ENCODE peak calls at places on chromosome 16, in eight cellular contexts. One of them, this sample, is unnamed. For H3K4me1, the result is how much of the 10 kb centered on the place peaks cover.

GRCh38 chr16:27431773-27432599 is 30.0 kb downstream of the IL21R start:
- DNase-seq in Peyer's patch: peak
- DNase-seq in suprapubic skin: peak
- DNase-seq in tibial nerve: no peak
- DNase-seq in upper lobe of right lung: peak
- DNase-seq in left lung: peak
- DNase-seq in osteoblast: no peak
- DNase-seq in hepatocyte: no peak
- DNase-seq in this sample: peak

GRCh38 chr16:66382966-66383299 is 16.4 kb downstream of the CDH5 start:
- DNase-seq in suprapubic skin: no peak
- DNase-seq in tibial nerve: no peak
- DNase-seq in osteoblast: no peak
- DNase-seq in upper lobe of right lung: no peak
- DNase-seq in left lung: no peak
- DNase-seq in Peyer's patch: no peak
- DNase-seq in hepatocyte: peak
- DNase-seq in this sample: peak

GRCh38 chr16:83899272-83899897 is 470 bp downstream of the MLYCD start:
- DNase-seq in suprapubic skin: no peak
- DNase-seq in osteoblast: peak
- DNase-seq in tibial nerve: no peak
- DNase-seq in hepatocyte: peak
- DNase-seq in Peyer's patch: peak
- DNase-seq in upper lobe of right lung: peak
- DNase-seq in left lung: peak
- DNase-seq in this sample: no peak

GRCh38 chr16:29688172-29688571 is 9.2 kb downstream of the QPRT start:
- DNase-seq in hepatocyte: no peak
- DNase-seq in tibial nerve: no peak
- DNase-seq in left lung: peak
- DNase-seq in Peyer's patch: no peak
- DNase-seq in suprapubic skin: no peak
- DNase-seq in osteoblast: no peak
- DNase-seq in upper lobe of right lung: no peak
- DNase-seq in this sample: no peak

GRCh38 chr16:87324411-87325275 is 7.5 kb upstream of the C16orf95 start:
- DNase-seq in left lung: peak
- DNase-seq in suprapubic skin: no peak
- DNase-seq in osteoblast: peak
- DNase-seq in upper lobe of right lung: no peak
- DNase-seq in Peyer's patch: peak
- DNase-seq in hepatocyte: peak
- DNase-seq in tibial nerve: no peak
- DNase-seq in this sample: no peak

GRCh38 chr16:67470314-67470713 is 10.6 kb downstream of the ATP6V0D1 start:
- DNase-seq in tibial nerve: no peak
- DNase-seq in hepatocyte: no peak
- DNase-seq in osteoblast: peak
- DNase-seq in suprapubic skin: peak
- DNase-seq in Peyer's patch: peak
- DNase-seq in left lung: peak
- DNase-seq in upper lobe of right lung: peak
- DNase-seq in this sample: no peak

GRCh38 chr16:19294156-19294649 is 8.7 kb downstream of the CLEC19A start:
- DNase-seq in left lung: no peak
- DNase-seq in suprapubic skin: no peak
- DNase-seq in Peyer's patch: peak
- DNase-seq in tibial nerve: peak
- DNase-seq in upper lobe of right lung: peak
- DNase-seq in hepatocyte: peak
- DNase-seq in osteoblast: no peak
- DNase-seq in this sample: no peak

GRCh38 chr16:88805887-88806393 is 2.4 kb downstream of the CDT1 start:
- DNase-seq in suprapubic skin: no peak
- DNase-seq in Peyer's patch: no peak
- DNase-seq in tibial nerve: no peak
- DNase-seq in hepatocyte: no peak
- DNase-seq in osteoblast: peak
- DNase-seq in left lung: no peak
- DNase-seq in upper lobe of right lung: peak
- DNase-seq in this sample: no peak

GRCh38 chr16:59758848-59759247 is 1024.7 kb upstream of the GOT2 start:
- DNase-seq in hepatocyte: no peak
- DNase-seq in tibial nerve: no peak
- DNase-seq in suprapubic skin: no peak
- DNase-seq in upper lobe of right lung: no peak
- DNase-seq in osteoblast: no peak
- DNase-seq in Peyer's patch: no peak
- DNase-seq in left lung: no peak
- DNase-seq in this sample: peak

GRCh38 chr16:47774661-47775060 is 313.5 kb downstream of the PHKB start:
- DNase-seq in left lung: no peak
- DNase-seq in osteoblast: no peak
- DNase-seq in suprapubic skin: no peak
- DNase-seq in tibial nerve: no peak
- DNase-seq in Peyer's patch: no peak
- DNase-seq in upper lobe of right lung: no peak
- DNase-seq in hepatocyte: peak
- DNase-seq in this sample: peak

GRCh38 chr16:66432429-66432828 is 5.3 kb downstream of the BEAN1 start:
- DNase-seq in Peyer's patch: no peak
- DNase-seq in osteoblast: no peak
- DNase-seq in suprapubic skin: no peak
- DNase-seq in tibial nerve: no peak
- DNase-seq in upper lobe of right lung: no peak
- DNase-seq in left lung: no peak
- DNase-seq in hepatocyte: no peak
- DNase-seq in this sample: no peak

GRCh38 chr16:61887903-61888302 is 148.3 kb downstream of the CDH8 start:
- DNase-seq in Peyer's patch: no peak
- DNase-seq in left lung: no peak
- DNase-seq in suprapubic skin: no peak
- DNase-seq in tibial nerve: no peak
- DNase-seq in osteoblast: no peak
- DNase-seq in upper lobe of right lung: no peak
- DNase-seq in hepatocyte: peak
- DNase-seq in this sample: peak

GRCh38 chr16:12700161-12700560 is 103.5 kb downstream of the CPPED1 start:
- DNase-seq in Peyer's patch: no peak
- DNase-seq in suprapubic skin: peak
- DNase-seq in osteoblast: no peak
- DNase-seq in upper lobe of right lung: no peak
- DNase-seq in left lung: no peak
- DNase-seq in tibial nerve: no peak
- DNase-seq in hepatocyte: no peak
- DNase-seq in this sample: no peak
- H3K4me1 ChIP-seq in Peyer's patch: under half
- H3K4me1 ChIP-seq in suprapubic skin: under half
- H3K4me1 ChIP-seq in osteoblast: under half
- H3K4me1 ChIP-seq in upper lobe of right lung: under half
- H3K4me1 ChIP-seq in left lung: under half
- H3K4me1 ChIP-seq in tibial nerve: under half
- H3K4me1 ChIP-seq in hepatocyte: under half
- H3K4me1 ChIP-seq in this sample: under half

DNA sequence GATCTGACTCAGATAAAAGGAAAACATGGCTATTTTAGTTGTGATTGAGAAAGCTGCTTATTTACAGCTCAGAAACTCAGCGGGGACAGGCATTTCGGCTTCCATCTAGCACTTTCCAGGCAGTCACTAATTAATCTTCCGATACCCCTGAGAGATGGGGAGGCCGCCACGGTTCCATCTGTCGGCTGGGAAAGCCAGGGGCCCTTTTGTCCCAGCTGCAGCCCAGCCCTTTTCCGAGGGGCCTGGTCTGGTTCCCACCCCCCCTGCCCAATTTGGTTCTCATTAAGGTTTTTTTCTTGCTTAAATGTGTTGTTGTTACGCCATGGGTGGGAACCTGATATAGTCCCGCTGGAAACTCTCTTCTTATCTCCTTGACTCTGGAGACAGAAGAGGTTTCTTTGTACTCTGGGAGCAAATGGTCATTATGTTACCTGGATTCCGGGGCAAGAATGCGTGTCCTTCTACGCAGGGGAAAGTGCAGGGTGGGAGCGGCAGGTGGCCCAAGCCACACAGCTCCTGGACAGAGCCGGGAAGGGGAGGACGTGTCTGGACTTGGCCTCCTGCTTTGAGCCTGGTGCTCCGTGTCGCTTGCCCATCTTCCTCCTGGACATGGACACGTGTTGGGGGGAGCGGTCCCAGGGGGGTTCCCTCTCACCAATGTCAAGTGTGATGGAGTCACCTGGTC is 50.9 kb upstream of the GSE1 start:
- DNase-seq in Peyer's patch: no peak
- DNase-seq in upper lobe of right lung: no peak
- DNase-seq in suprapubic skin: no peak
- DNase-seq in tibial nerve: no peak
- DNase-seq in left lung: peak
- DNase-seq in hepatocyte: no peak
- DNase-seq in osteoblast: no peak
- DNase-seq in this sample: no peak
- H3K27ac ChIP-seq in Peyer's patch: peak
- H3K27ac ChIP-seq in upper lobe of right lung: peak
- H3K27ac ChIP-seq in suprapubic skin: no peak
- H3K27ac ChIP-seq in tibial nerve: no peak
- H3K27ac ChIP-seq in left lung: peak
- H3K27ac ChIP-seq in hepatocyte: peak
- H3K27ac ChIP-seq in osteoblast: peak
- H3K27ac ChIP-seq in this sample: no peak

DNA sequence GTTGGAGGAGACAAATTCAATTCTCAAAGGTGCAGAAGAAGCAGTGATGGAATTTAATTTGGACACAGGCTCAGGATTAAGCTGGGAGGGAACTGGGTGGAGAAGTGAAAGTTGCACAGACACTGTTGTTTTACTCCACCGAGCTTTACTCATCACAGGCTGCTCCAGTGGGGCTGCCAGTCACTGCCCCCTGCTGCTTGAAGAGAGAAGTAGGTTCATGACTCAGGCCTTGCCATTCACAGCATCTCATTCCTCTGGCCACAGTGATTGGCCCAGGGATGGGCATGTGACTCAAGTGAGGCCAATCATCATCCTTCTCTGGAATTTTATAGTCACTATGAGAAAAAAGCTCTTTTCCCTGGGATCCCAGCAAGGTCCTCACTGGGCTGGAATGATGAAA is 11.8 kb downstream of the GNAO1 start:
- DNase-seq in suprapubic skin: no peak
- DNase-seq in osteoblast: no peak
- DNase-seq in upper lobe of right lung: no peak
- DNase-seq in hepatocyte: peak
- DNase-seq in left lung: no peak
- DNase-seq in tibial nerve: no peak
- DNase-seq in Peyer's patch: peak
- DNase-seq in this sample: peak
- TF ChIP-seq CTCF in suprapubic skin: no peak
- TF ChIP-seq CTCF in osteoblast: peak
- TF ChIP-seq CTCF in upper lobe of right lung: peak
- TF ChIP-seq CTCF in hepatocyte: no peak
- TF ChIP-seq CTCF in left lung: peak
- TF ChIP-seq CTCF in tibial nerve: no peak
- TF ChIP-seq CTCF in Peyer's patch: no peak
- TF ChIP-seq CTCF in this sample: peak

DNA sequence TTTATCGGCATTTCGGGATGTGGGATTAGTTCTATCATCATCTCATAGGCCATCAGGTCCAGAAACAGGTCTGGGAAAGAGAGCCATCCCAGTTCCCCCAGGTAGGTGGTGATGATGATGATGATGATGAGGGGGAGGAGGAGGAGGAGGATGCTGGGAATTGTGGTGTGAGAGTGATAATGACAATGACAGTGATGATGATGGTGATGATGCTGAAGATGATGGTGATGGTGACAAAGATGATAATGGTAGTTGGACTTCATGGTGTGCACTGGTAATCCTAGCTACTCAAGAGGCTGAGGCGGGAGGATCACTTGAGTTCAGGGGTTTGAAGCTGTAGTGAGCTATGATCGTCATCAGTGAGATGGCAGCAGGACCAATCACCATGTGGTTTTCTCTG is 16.3 kb upstream of the GCSH start:
- DNase-seq in tibial nerve: no peak
- DNase-seq in osteoblast: peak
- DNase-seq in suprapubic skin: no peak
- DNase-seq in Peyer's patch: no peak
- DNase-seq in left lung: no peak
- DNase-seq in hepatocyte: no peak
- DNase-seq in upper lobe of right lung: no peak
- DNase-seq in this sample: no peak
- H3K4me1 ChIP-seq in tibial nerve: under half
- H3K4me1 ChIP-seq in osteoblast: under half
- H3K4me1 ChIP-seq in suprapubic skin: under half
- H3K4me1 ChIP-seq in Peyer's patch: under half
- H3K4me1 ChIP-seq in left lung: under half
- H3K4me1 ChIP-seq in hepatocyte: under half
- H3K4me1 ChIP-seq in upper lobe of right lung: under half
- H3K4me1 ChIP-seq in this sample: under half

DNA sequence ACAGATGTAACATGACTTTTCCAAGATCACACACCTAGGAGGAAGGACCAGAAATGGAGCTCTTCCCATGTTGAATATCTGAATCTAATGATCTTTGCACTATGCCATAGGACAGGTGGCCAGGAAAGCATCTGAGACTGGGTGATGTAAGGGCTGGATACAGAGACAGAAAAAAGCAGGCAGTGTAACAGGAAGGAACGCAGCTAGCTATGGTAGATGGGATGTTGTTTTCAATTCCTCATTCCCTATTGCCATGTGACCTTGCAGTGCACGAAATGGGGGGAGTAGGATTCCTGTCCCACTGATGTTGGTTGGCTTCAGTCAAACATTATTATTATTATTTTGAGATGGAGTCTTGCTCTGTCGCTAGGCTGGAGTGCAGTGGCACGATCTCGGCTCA is 3.7 kb upstream of the NPIPB15 start:
- DNase-seq in tibial nerve: no peak
- DNase-seq in left lung: no peak
- DNase-seq in upper lobe of right lung: no peak
- DNase-seq in hepatocyte: no peak
- DNase-seq in Peyer's patch: no peak
- DNase-seq in osteoblast: peak
- DNase-seq in suprapubic skin: no peak
- DNase-seq in this sample: no peak
- H3K27ac ChIP-seq in tibial nerve: no peak
- H3K27ac ChIP-seq in left lung: no peak
- H3K27ac ChIP-seq in upper lobe of right lung: no peak
- H3K27ac ChIP-seq in hepatocyte: no peak
- H3K27ac ChIP-seq in Peyer's patch: no peak
- H3K27ac ChIP-seq in osteoblast: no peak
- H3K27ac ChIP-seq in suprapubic skin: no peak
- H3K27ac ChIP-seq in this sample: no peak

GRCh38 chr16:57734925-57735754 is 430 bp upstream of the KATNB1 start:
- DNase-seq in upper lobe of right lung: peak
- DNase-seq in osteoblast: peak
- DNase-seq in tibial nerve: peak
- DNase-seq in Peyer's patch: peak
- DNase-seq in suprapubic skin: peak
- DNase-seq in hepatocyte: peak
- DNase-seq in left lung: peak
- DNase-seq in this sample: peak
- TF ChIP-seq CTCF in upper lobe of right lung: no peak
- TF ChIP-seq CTCF in osteoblast: no peak
- TF ChIP-seq CTCF in tibial nerve: no peak
- TF ChIP-seq CTCF in Peyer's patch: no peak
- TF ChIP-seq CTCF in suprapubic skin: no peak
- TF ChIP-seq CTCF in hepatocyte: no peak
- TF ChIP-seq CTCF in left lung: no peak
- TF ChIP-seq CTCF in this sample: peak